ENCODE peak calls at places on chromosomes 12 and 14, in eight cellular contexts. G is activated CD4-positive, CD25-positive, alpha-beta regulatory T cell; L is psoas muscle; A is HFFc6; K is astrocyte of the spinal cord; D is cardiac muscle cell; H is heart left ventricle; Z is prostate gland. X is an unnamed sample.

GRCh38 chr12:49922349-49923034 is 18.8 kb upstream of the FAIM2 start:
- DNase-seq in Z (no peak), A (no peak), H (peak; percentile 58), K (no peak), D (no peak), G (no peak), L (peak; percentile 36), X (no peak)

GRCh38 chr12:80598004-80598606 is 109.3 kb upstream of the MYF6 start:
- DNase-seq in A (peak; percentile 79), K (peak; percentile 75), H (no peak), D (peak; percentile 77), Z (no peak), L (no peak), G (no peak), X (peak; percentile 20)

GRCh38 chr12:22275847-22276246 is 58.7 kb downstream of the ST8SIA1 start:
- DNase-seq in K (peak; percentile 98), Z (peak; percentile 58), A (peak; percentile 96), G (no peak), D (peak; percentile 100), H (peak; percentile 70), L (peak; percentile 91), X (no peak)

GRCh38 chr12:123960856-123961255 is 11.8 kb downstream of the CCDC92 start:
- DNase-seq in K (no peak), A (no peak), D (no peak), G (no peak), L (no peak), H (no peak), Z (no peak), X (no peak)

GRCh38 chr12:50104614-50105366 is 982 bp downstream of the GPD1 start:
- DNase-seq in L (peak; percentile 63), H (no peak), G (no peak), K (no peak), Z (no peak), D (no peak), A (no peak), X (peak; percentile 41)

GRCh38 chr14:105149146-105149781 is 19.3 kb downstream of the JAG2 start:
- DNase-seq in H (no peak), D (no peak), G (no peak), L (no peak), K (no peak), A (no peak), Z (no peak), X (no peak)

GRCh38 chr14:35420036-35420811 is 15.7 kb upstream of the NFKBIA start:
- DNase-seq in L (no peak), G (no peak), H (no peak), D (peak; percentile 50), K (peak; percentile 71), A (peak; percentile 65), Z (no peak), X (no peak)

GRCh38 chr12:68225576-68226476 is at the start of gene IL26:
- DNase-seq in L (no peak), A (no peak), D (no peak), Z (no peak), H (no peak), K (no peak), G (no peak), X (no peak)

GRCh38 chr14:58772814-58773620 is 135.3 kb downstream of the DACT1 start:
- DNase-seq in Z (no peak), G (no peak), L (no peak), D (no peak), H (no peak), A (no peak), K (peak; percentile 52), X (no peak)

GRCh38 chr14:69079188-69079742 is 73.7 kb downstream of the DCAF5 start:
- DNase-seq in L (no peak), Z (no peak), H (no peak), G (no peak), A (peak; percentile 84), D (peak; percentile 90), K (peak; percentile 90), X (no peak)

GRCh38 chr14:22484638-22485037 is 104.4 kb downstream of the DAD1 start:
- DNase-seq in K (peak; percentile 53), D (peak; percentile 91), G (no peak), H (peak; percentile 40), A (no peak), Z (no peak), L (no peak), X (no peak)

GRCh38 chr12:11555743-11556625 is 93.5 kb upstream of the ETV6 start:
- DNase-seq in D (peak; percentile 6), L (no peak), K (no peak), Z (peak; percentile 64), H (no peak), A (no peak), G (no peak), X (no peak)

GRCh38 chr12:19915392-19916192 is 452.7 kb upstream of the PDE3A start:
- DNase-seq in H (no peak), K (peak; percentile 62), G (no peak), Z (no peak), A (no peak), L (no peak), D (peak; percentile 78), X (no peak)

GRCh38 chr12:56188786-56189335 is 422 bp downstream of the SMARCC2 start:
- DNase-seq in G (no peak), K (no peak), A (no peak), D (no peak), L (no peak), Z (peak; percentile 13), H (no peak), X (no peak)

GRCh38 chr14:105702275-105702817 is 176.0 kb downstream of the TMEM121 start:
- DNase-seq in H (peak; percentile 19), G (no peak), D (no peak), L (no peak), Z (no peak), A (no peak), K (no peak), X (no peak)

GRCh38 chr12:64147011-64147671 is 75.0 kb downstream of the KICS2 start:
- DNase-seq in G (no peak), H (no peak), K (no peak), D (no peak), A (no peak), L (no peak), Z (no peak), X (no peak)

GRCh38 chr12:3010214-3010930 is 51.2 kb downstream of the TEAD4 start:
- DNase-seq in A (no peak), L (no peak), G (no peak), D (no peak), H (no peak), K (no peak), Z (no peak), X (no peak)

GRCh38 chr12:119225454-119225853 is 46.7 kb downstream of the HSPB8 start:
- DNase-seq in L (no peak), G (no peak), A (no peak), D (no peak), Z (no peak), H (no peak), K (no peak), X (no peak)

GRCh38 chr12:78970041-78970440 is 105.5 kb downstream of the SYT1 start:
- DNase-seq in A (no peak), D (no peak), K (peak; percentile 19), H (no peak), G (no peak), L (no peak), Z (no peak), X (no peak)

GRCh38 chr12:65800928-65801327 is 23.4 kb upstream of the HMGA2 start:
- DNase-seq in K (peak; percentile 37), A (peak; percentile 49), D (peak; percentile 47), G (no peak), L (no peak), Z (no peak), H (no peak), X (no peak)

GRCh38 chr12:90338365-90338764 is 616.6 kb downstream of the CCER1 start:
- DNase-seq in H (no peak), L (no peak), K (no peak), G (no peak), D (no peak), Z (no peak), A (no peak), X (no peak)

GRCh38 chr12:105831372-105831771 is 307.4 kb downstream of the NUAK1 start:
- DNase-seq in K (no peak), A (no peak), H (no peak), D (no peak), G (no peak), L (no peak), Z (no peak), X (no peak)

GRCh38 chr12:69598174-69598753 is 12.4 kb downstream of the LRRC10 start:
- DNase-seq in G (no peak), D (no peak), K (no peak), H (no peak), Z (no peak), L (no peak), A (no peak), X (no peak)

GRCh38 chr14:60786905-60787304 is 52.3 kb downstream of the MNAT1 start:
- DNase-seq in H (no peak), L (no peak), K (no peak), Z (no peak), G (no peak), D (no peak), A (no peak), X (no peak)

GRCh38 chr12:26227376-26227775 is 32.0 kb downstream of the SSPN start:
- DNase-seq in K (no peak), G (no peak), A (no peak), Z (no peak), H (no peak), L (no peak), D (no peak), X (no peak)

GRCh38 chr12:85580562-85581168 is 255.5 kb downstream of the RASSF9 start:
- DNase-seq in Z (no peak), L (no peak), D (peak; percentile 57), K (no peak), H (peak; percentile 22), G (no peak), A (no peak), X (no peak)

GRCh38 chr14:40164083-40164482 is 731.9 kb upstream of the FBXO33 start:
- DNase-seq in Z (no peak), A (no peak), K (no peak), D (no peak), H (no peak), L (no peak), G (no peak), X (no peak)

X was measured in HepG2.